ENCODE peak calls at places on chromosomes 6 and 20, in ten cellular contexts. W is stomach, F is breast epithelium, D is endothelial cell of umbilical vein, H is H1, C is HCT116, J is SK-N-SH, B is upper lobe of left lung, A is transverse colon, T is sigmoid colon. M is an unnamed sample.

GRCh38 chr6:82248233-82248735 is 740 bp upstream of the IBTK start:
- DNase-seq in W (peak), H (no peak), F (no peak), J (no peak), B (peak), T (no peak), C (peak), A (peak), D (no peak), M (peak)

GRCh38 chr6:111992851-111993250 is 61.1 kb upstream of the CCN6 start:
- DNase-seq in T (no peak), D (peak), A (no peak), F (no peak), B (no peak), J (no peak), W (no peak), C (no peak), H (no peak), M (no peak)

GRCh38 chr6:5763871-5764270 is 242.9 kb downstream of the NRN1 start:
- DNase-seq in B (no peak), J (no peak), W (no peak), F (no peak), T (no peak), C (no peak), H (no peak), D (no peak), A (no peak), M (no peak)

GRCh38 chr6:30684386-30685156 is 1.9 kb downstream of the PPP1R18 start:
- DNase-seq in B (peak), J (peak), H (no peak), F (no peak), T (peak), D (peak), A (peak), C (no peak), W (peak), M (peak)

GRCh38 chr20:37347347-37347823 is 1.4 kb downstream of the SRC start:
- DNase-seq in A (no peak), T (peak), F (no peak), W (no peak), J (no peak), H (no peak), B (no peak), D (no peak), C (no peak), M (peak)

GRCh38 chr6:39804666-39805065 is 12.5 kb downstream of the DAAM2 start:
- DNase-seq in W (no peak), T (no peak), A (no peak), C (no peak), B (peak), J (no peak), D (no peak), F (no peak), H (no peak), M (no peak)

GRCh38 chr6:11727356-11727755 is 51.2 kb downstream of the ADTRP start:
- DNase-seq in H (no peak), B (no peak), D (no peak), W (no peak), J (no peak), A (no peak), T (no peak), F (no peak), C (no peak), M (no peak)

GRCh38 chr6:90131614-90132423 is 164.8 kb downstream of the BACH2 start:
- DNase-seq in C (no peak), W (no peak), T (peak), B (no peak), D (no peak), H (no peak), A (no peak), J (no peak), F (no peak), M (no peak)

GRCh38 chr20:10619427-10619826 is 54.4 kb downstream of the JAG1 start:
- DNase-seq in F (no peak), C (peak), B (no peak), W (no peak), J (no peak), H (no peak), T (no peak), D (peak), A (no peak), M (no peak)

GRCh38 chr6:13528232-13528631 is 40.8 kb upstream of the GFOD1 start:
- DNase-seq in H (no peak), C (no peak), B (no peak), J (no peak), F (no peak), D (peak), A (no peak), T (no peak), W (no peak), M (no peak)

GRCh38 chr6:55040102-55040848 is 134.0 kb upstream of the HCRTR2 start:
- DNase-seq in B (no peak), D (no peak), F (no peak), T (no peak), C (no peak), A (no peak), W (no peak), J (no peak), H (no peak), M (no peak)

GRCh38 chr20:63064745-63065711 is 58.3 kb upstream of the BHLHE23 start:
- DNase-seq in B (peak), W (no peak), F (peak), J (no peak), T (peak), C (no peak), H (no peak), A (no peak), D (no peak), M (peak)

GRCh38 chr20:57387945-57388351 is 3.2 kb upstream of the RBM38 start:
- DNase-seq in F (no peak), D (no peak), H (no peak), C (no peak), T (peak), W (peak), J (no peak), B (peak), A (no peak), M (peak)

GRCh38 chr6:15493437-15494168 is 169.2 kb downstream of the DTNBP1 start:
- DNase-seq in J (no peak), F (no peak), T (no peak), D (no peak), A (no peak), W (no peak), B (no peak), C (no peak), H (no peak), M (no peak)

GRCh38 chr20:63484651-63485403 is 12.4 kb upstream of the KCNQ2 start:
- DNase-seq in C (no peak), W (no peak), J (peak), D (no peak), T (no peak), F (no peak), B (no peak), A (no peak), H (no peak), M (no peak)

GRCh38 chr6:105879146-105879545 is 207.0 kb upstream of the PRDM1 start:
- DNase-seq in C (no peak), H (no peak), J (no peak), W (no peak), B (no peak), D (no peak), A (no peak), T (no peak), F (no peak), M (no peak)

GRCh38 chr20:54263266-54263665 is 55.4 kb downstream of the PFDN4 start:
- DNase-seq in F (no peak), J (no peak), A (no peak), T (no peak), C (no peak), B (no peak), H (no peak), D (no peak), W (no peak), M (no peak)

GRCh38 chr6:113187671-113188070 is 669.5 kb upstream of the MARCKS start:
- DNase-seq in W (no peak), C (no peak), H (no peak), T (no peak), J (no peak), B (no peak), D (no peak), F (no peak), A (no peak), M (no peak)

GRCh38 chr6:132962936-132963579 is 148.7 kb downstream of the RPS12 start:
- DNase-seq in W (peak), C (peak), H (peak), D (peak), A (peak), F (peak), B (peak), J (peak), T (no peak), M (peak)

GRCh38 chr20:9739991-9740390 is 98.9 kb downstream of the PAK5 start:
- DNase-seq in T (no peak), H (no peak), B (no peak), C (no peak), W (no peak), J (no peak), F (no peak), A (no peak), D (no peak), M (no peak)

GRCh38 chr20:43532416-43533055 is 25.0 kb downstream of the L3MBTL1 start:
- DNase-seq in J (no peak), B (no peak), C (no peak), A (no peak), F (no peak), T (no peak), D (no peak), W (no peak), H (no peak), M (no peak)

GRCh38 chr6:55277628-55278003 is 49.7 kb upstream of the GFRAL start:
- DNase-seq in F (no peak), T (no peak), H (no peak), C (no peak), A (no peak), W (no peak), J (no peak), D (no peak), B (no peak), M (no peak)

GRCh38 chr20:63567382-63568169 is 6.5 kb downstream of the HELZ2 start:
- DNase-seq in T (no peak), J (no peak), D (no peak), B (peak), F (no peak), W (peak), C (no peak), A (peak), H (no peak), M (peak)

GRCh38 chr6:5279891-5280338 is 18.6 kb downstream of the FARS2 start:
- DNase-seq in T (no peak), W (no peak), H (no peak), J (no peak), A (no peak), B (no peak), D (no peak), C (no peak), F (no peak), M (no peak)

GRCh38 chr20:24573557-24573956 is 104.1 kb downstream of the SYNDIG1 start:
- DNase-seq in W (no peak), J (no peak), B (no peak), C (no peak), F (no peak), D (no peak), H (no peak), A (no peak), T (no peak), M (no peak)

GRCh38 chr6:21219241-21219640 is 374.3 kb upstream of the SOX4 start:
- DNase-seq in J (no peak), W (no peak), D (no peak), F (no peak), C (no peak), B (no peak), A (no peak), H (no peak), T (no peak), M (no peak)

GRCh38 chr6:115545410-115545986 is 515.2 kb downstream of the FRK start:
- DNase-seq in A (no peak), T (no peak), J (no peak), W (no peak), H (peak), F (no peak), B (no peak), C (no peak), D (no peak), M (no peak)

GRCh38 chr6:28336284-28337024 is 506 bp upstream of the ZSCAN31 start:
- DNase-seq in A (peak), F (no peak), J (peak), W (no peak), H (no peak), B (peak), C (no peak), T (no peak), D (no peak), M (no peak)

GRCh38 chr6:1042583-1043457 is 269.1 kb upstream of the FOXQ1 start:
- DNase-seq in W (no peak), T (no peak), J (no peak), A (no peak), B (no peak), D (no peak), C (no peak), F (no peak), H (no peak), M (no peak)

GRCh38 chr6:25717856-25718740 is 36.4 kb upstream of the SLC17A4 start:
- DNase-seq in B (no peak), D (peak), F (no peak), T (no peak), A (no peak), H (no peak), W (no peak), J (peak), C (peak), M (no peak)

GRCh38 chr20:15162061-15162740 is 824.8 kb upstream of the FLRT3 start:
- DNase-seq in A (no peak), F (no peak), B (no peak), J (no peak), C (no peak), H (no peak), D (no peak), W (no peak), T (no peak), M (no peak)
- H3K4me3 ChIP-seq in A (peak), F (peak), B (no peak), J (no peak), C (no peak), H (no peak), D (no peak), W (no peak), T (peak), M (peak)

GRCh38 chr20:22535483-22535882 is 48.9 kb downstream of the FOXA2 start:
- DNase-seq in W (no peak), H (no peak), J (no peak), T (no peak), C (no peak), A (no peak), D (no peak), F (no peak), B (no peak), M (no peak)

GRCh38 chr20:22536956-22537756 is 47.2 kb downstream of the FOXA2 start:
- DNase-seq in B (no peak), D (no peak), W (no peak), T (no peak), H (no peak), C (no peak), F (no peak), A (no peak), J (no peak), M (no peak)

GRCh38 chr20:22532598-22532997 is 51.8 kb downstream of the FOXA2 start:
- DNase-seq in T (no peak), H (no peak), J (no peak), W (no peak), B (no peak), D (no peak), A (no peak), F (no peak), C (no peak), M (no peak)

GRCh38 chr20:22533823-22534751 is 50.3 kb downstream of the FOXA2 start:
- DNase-seq in D (no peak), A (no peak), F (no peak), T (no peak), C (no peak), W (peak), H (no peak), B (no peak), J (no peak), M (no peak)

GRCh38 chr20:22536141-22536828 is 48.1 kb downstream of the FOXA2 start:
- DNase-seq in D (no peak), T (no peak), J (no peak), H (no peak), B (no peak), C (no peak), A (no peak), F (no peak), W (no peak), M (no peak)
- TF ChIP-seq POLR2AphosphoS5 in D (no peak), T (no peak), J (no peak), H (no peak), B (no peak), C (no peak), A (no peak), F (no peak), W (no peak), M (no peak)

GRCh38 chr6:63802606-63803206 is 167.1 kb downstream of the PHF3 start:
- DNase-seq in T (no peak), C (no peak), A (no peak), H (no peak), F (no peak), B (no peak), W (no peak), D (peak), J (peak), M (no peak)
- TF ChIP-seq CTCF in T (no peak), C (peak), A (peak), H (peak), F (no peak), B (no peak), W (peak), D (peak), J (peak), M (no peak)

GRCh38 chr6:130967502-130968469 is 95.3 kb downstream of the EPB41L2 start:
- DNase-seq in H (no peak), J (no peak), B (no peak), A (no peak), C (no peak), W (no peak), D (peak), F (no peak), T (no peak), M (no peak)

GRCh38 chr6:130964289-130964688 is 98.8 kb downstream of the EPB41L2 start:
- DNase-seq in D (no peak), H (no peak), C (no peak), A (no peak), B (no peak), J (no peak), T (no peak), F (no peak), W (no peak), M (no peak)

GRCh38 chr6:130964808-130965604 is 98.0 kb downstream of the EPB41L2 start:
- DNase-seq in W (no peak), H (no peak), C (no peak), D (no peak), A (no peak), J (no peak), B (no peak), F (no peak), T (no peak), M (no peak)

GRCh38 chr6:130966581-130966980 is 96.5 kb downstream of the EPB41L2 start:
- DNase-seq in T (no peak), A (no peak), B (no peak), W (no peak), H (no peak), D (no peak), C (no peak), J (no peak), F (no peak), M (no peak)

DNA sequence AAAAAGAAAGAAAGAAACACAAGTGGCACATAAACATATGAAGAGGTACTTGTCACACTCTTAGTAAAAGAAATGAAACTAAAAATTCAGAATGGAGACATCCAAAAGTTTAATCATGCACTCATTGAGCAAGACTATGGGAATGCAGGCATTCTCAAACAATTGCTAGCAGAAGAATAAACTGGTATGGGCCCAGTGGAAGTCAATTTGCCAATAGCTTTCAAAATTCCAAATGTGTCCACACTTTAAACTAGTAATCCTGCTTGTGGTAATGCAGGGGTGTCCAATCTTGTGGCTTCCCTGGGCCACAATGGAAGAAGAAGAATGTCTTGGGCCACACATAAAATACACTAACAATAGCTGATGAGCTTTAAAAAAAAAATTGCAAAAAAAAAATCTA is 97.4 kb downstream of the EPB41L2 start:
- DNase-seq in F (no peak), H (no peak), B (no peak), T (no peak), D (no peak), J (no peak), A (no peak), C (no peak), W (no peak), M (no peak)
- H3K4me3 ChIP-seq in F (no peak), H (no peak), B (no peak), T (no peak), D (no peak), J (no peak), A (no peak), C (no peak), W (no peak), M (no peak)

GRCh38 chr6:138545621-138545980 is 46.3 kb upstream of the NHSL1 start:
- DNase-seq in B (peak), D (peak), W (peak), J (no peak), F (no peak), T (peak), H (no peak), C (no peak), A (peak), M (no peak)
- TF ChIP-seq POLR2AphosphoS5 in B (peak), D (peak), W (no peak), J (no peak), F (no peak), T (no peak), H (no peak), C (no peak), A (no peak), M (no peak)

GRCh38 chr6:145705561-145705960 is 29.8 kb downstream of the EPM2A start:
- DNase-seq in C (no peak), F (no peak), H (no peak), A (no peak), T (no peak), J (no peak), W (no peak), B (no peak), D (peak), M (no peak)

GRCh38 chr6:145699462-145699861 is 35.9 kb downstream of the EPM2A start:
- DNase-seq in J (no peak), A (no peak), F (no peak), B (no peak), C (no peak), D (peak), T (no peak), W (no peak), H (no peak), M (no peak)

GRCh38 chr6:145707397-145707796 is 27.9 kb downstream of the EPM2A start:
- DNase-seq in J (no peak), B (no peak), W (no peak), F (no peak), H (no peak), C (no peak), T (no peak), D (no peak), A (no peak), M (no peak)

DNA sequence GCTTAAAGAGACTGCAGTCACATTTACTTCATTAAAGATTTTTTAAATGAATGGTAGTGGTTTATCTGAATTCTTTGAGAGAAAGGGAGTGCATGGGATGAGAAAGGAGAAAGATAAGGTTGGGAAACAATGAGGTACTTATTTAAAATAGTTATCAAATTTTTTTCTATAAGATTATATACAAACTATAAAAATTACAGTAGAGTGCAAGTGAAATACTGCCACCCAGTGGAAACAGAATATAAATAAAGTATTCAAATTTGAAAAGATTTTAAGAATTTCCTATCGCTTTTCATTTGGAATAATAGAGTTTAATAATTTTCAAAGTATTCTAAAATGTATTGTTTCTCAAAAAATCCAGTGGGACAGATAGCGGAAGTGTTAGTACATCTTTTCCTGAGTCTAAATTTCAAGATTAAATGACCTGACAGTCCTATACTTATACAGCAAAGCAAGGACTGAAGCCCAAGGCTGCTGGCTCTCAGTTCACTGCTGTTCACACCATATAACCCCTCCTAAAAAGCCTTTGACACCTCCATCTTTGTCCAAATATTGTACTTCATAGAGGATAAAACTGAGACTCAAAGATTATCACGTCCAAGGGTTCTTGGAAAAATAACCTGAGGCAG is 31.1 kb downstream of the EPM2A start:
- DNase-seq in T (no peak), W (no peak), D (peak), B (no peak), J (peak), H (no peak), C (no peak), F (no peak), A (no peak), M (no peak)
- TF ChIP-seq CTCF in T (no peak), W (no peak), D (peak), B (peak), J (peak), H (peak), C (peak), F (no peak), A (peak), M (no peak)

GRCh38 chr20:46031014-46031569 is 2.1 kb downstream of the SLC12A5 start:
- DNase-seq in D (no peak), T (no peak), F (no peak), J (peak), W (no peak), B (no peak), H (no peak), C (no peak), A (no peak), M (no peak)

GRCh38 chr20:46028772-46029371 is at the start of gene SLC12A5:
- DNase-seq in W (no peak), H (no peak), J (no peak), C (no peak), T (no peak), D (no peak), A (no peak), F (no peak), B (no peak), M (no peak)

GRCh38 chr20:46031701-46032254 is 2.8 kb downstream of the SLC12A5 start:
- DNase-seq in D (no peak), W (peak), F (no peak), B (no peak), T (no peak), C (no peak), H (no peak), J (peak), A (no peak), M (no peak)

GRCh38 chr20:46028110-46028509 is 905 bp upstream of the SLC12A5 start:
- DNase-seq in W (no peak), J (no peak), D (no peak), B (no peak), T (no peak), C (no peak), H (no peak), A (no peak), F (no peak), M (no peak)

GRCh38 chr20:46030290-46031013 is 1.4 kb downstream of the SLC12A5 start:
- DNase-seq in J (peak), D (no peak), H (no peak), T (no peak), F (no peak), C (no peak), A (no peak), W (no peak), B (no peak), M (no peak)
- H3K4me3 ChIP-seq in J (no peak), D (no peak), H (no peak), T (no peak), F (no peak), C (no peak), A (no peak), W (no peak), B (no peak), M (no peak)